ENCODE peak calls at places on chromosomes 16 and 17, in eight cellular contexts. One of them, this sample, is unnamed.

GRCh38 chr16:85715169-85716015 is 26.6 kb upstream of the GINS2 start:
- DNase-seq in ovary: no peak
- DNase-seq in adrenal gland: no peak
- DNase-seq in GM12878: no peak
- DNase-seq in AG04450: no peak
- DNase-seq in tibial artery: no peak
- DNase-seq in CD4-positive, alpha-beta memory T cell: no peak
- DNase-seq in heart right ventricle: no peak
- DNase-seq in this sample: no peak

GRCh38 chr16:28596840-28597691 is at the start of gene SULT1A2:
- DNase-seq in tibial artery: no peak
- DNase-seq in heart right ventricle: no peak
- DNase-seq in adrenal gland: no peak
- DNase-seq in CD4-positive, alpha-beta memory T cell: no peak
- DNase-seq in ovary: no peak
- DNase-seq in GM12878: no peak
- DNase-seq in AG04450: no peak
- DNase-seq in this sample: no peak

GRCh38 chr17:32020943-32021617 is 13.9 kb downstream of the LRRC37B start:
- DNase-seq in GM12878: no peak
- DNase-seq in CD4-positive, alpha-beta memory T cell: no peak
- DNase-seq in tibial artery: no peak
- DNase-seq in ovary: no peak
- DNase-seq in heart right ventricle: no peak
- DNase-seq in adrenal gland: no peak
- DNase-seq in AG04450: no peak
- DNase-seq in this sample: no peak

GRCh38 chr17:34306466-34306865 is 12.8 kb upstream of the CCL8 start:
- DNase-seq in ovary: no peak
- DNase-seq in GM12878: no peak
- DNase-seq in adrenal gland: peak; percentile 58
- DNase-seq in heart right ventricle: peak; percentile 48
- DNase-seq in tibial artery: no peak
- DNase-seq in CD4-positive, alpha-beta memory T cell: no peak
- DNase-seq in AG04450: no peak
- DNase-seq in this sample: peak; percentile 49

GRCh38 chr16:58009856-58010416 is 8.7 kb downstream of the USB1 start:
- DNase-seq in adrenal gland: no peak
- DNase-seq in GM12878: no peak
- DNase-seq in tibial artery: no peak
- DNase-seq in CD4-positive, alpha-beta memory T cell: no peak
- DNase-seq in heart right ventricle: no peak
- DNase-seq in ovary: no peak
- DNase-seq in AG04450: no peak
- DNase-seq in this sample: no peak

GRCh38 chr17:42098747-42099399 is 600 bp upstream of the ZNF385C start:
- DNase-seq in GM12878: no peak
- DNase-seq in heart right ventricle: no peak
- DNase-seq in AG04450: no peak
- DNase-seq in tibial artery: no peak
- DNase-seq in ovary: peak; percentile 55
- DNase-seq in CD4-positive, alpha-beta memory T cell: no peak
- DNase-seq in adrenal gland: no peak
- DNase-seq in this sample: no peak

GRCh38 chr17:57674894-57675293 is 70.2 kb downstream of the CCDC182 start:
- DNase-seq in tibial artery: peak; percentile 60
- DNase-seq in adrenal gland: no peak
- DNase-seq in CD4-positive, alpha-beta memory T cell: no peak
- DNase-seq in GM12878: no peak
- DNase-seq in ovary: no peak
- DNase-seq in AG04450: no peak
- DNase-seq in heart right ventricle: no peak
- DNase-seq in this sample: peak; percentile 43

GRCh38 chr17:78641243-78641642 is 64.0 kb upstream of the DNAH17 start:
- DNase-seq in AG04450: no peak
- DNase-seq in ovary: no peak
- DNase-seq in tibial artery: no peak
- DNase-seq in CD4-positive, alpha-beta memory T cell: no peak
- DNase-seq in heart right ventricle: no peak
- DNase-seq in adrenal gland: peak; percentile 10
- DNase-seq in GM12878: no peak
- DNase-seq in this sample: no peak

GRCh38 chr16:88512728-88513674 is 57.2 kb upstream of the ZC3H18 start:
- DNase-seq in tibial artery: no peak
- DNase-seq in ovary: no peak
- DNase-seq in GM12878: no peak
- DNase-seq in CD4-positive, alpha-beta memory T cell: no peak
- DNase-seq in heart right ventricle: no peak
- DNase-seq in AG04450: no peak
- DNase-seq in adrenal gland: no peak
- DNase-seq in this sample: no peak

GRCh38 chr17:17062356-17062755 is 20.1 kb downstream of the MPRIP start:
- DNase-seq in GM12878: no peak
- DNase-seq in tibial artery: peak; percentile 74
- DNase-seq in adrenal gland: peak; percentile 45
- DNase-seq in ovary: peak; percentile 19
- DNase-seq in CD4-positive, alpha-beta memory T cell: no peak
- DNase-seq in heart right ventricle: no peak
- DNase-seq in AG04450: no peak
- DNase-seq in this sample: no peak

GRCh38 chr17:27575912-27576252 is 55.1 kb upstream of the LGALS9 start:
- DNase-seq in tibial artery: no peak
- DNase-seq in CD4-positive, alpha-beta memory T cell: no peak
- DNase-seq in GM12878: no peak
- DNase-seq in heart right ventricle: no peak
- DNase-seq in AG04450: no peak
- DNase-seq in adrenal gland: no peak
- DNase-seq in ovary: no peak
- DNase-seq in this sample: no peak

GRCh38 chr17:48037036-48037881 is at the start of gene COPZ2:
- DNase-seq in CD4-positive, alpha-beta memory T cell: peak; percentile 63
- DNase-seq in heart right ventricle: peak; percentile 70
- DNase-seq in tibial artery: peak; percentile 87
- DNase-seq in GM12878: no peak
- DNase-seq in ovary: peak; percentile 50
- DNase-seq in adrenal gland: peak; percentile 74
- DNase-seq in AG04450: no peak
- DNase-seq in this sample: peak; percentile 69
- H3K4me3 ChIP-seq in CD4-positive, alpha-beta memory T cell: peak within 1 kb of the TSS; percentile 23
- H3K4me3 ChIP-seq in heart right ventricle: peak within 1 kb of the TSS; percentile 61
- H3K4me3 ChIP-seq in tibial artery: peak within 1 kb of the TSS; percentile 60
- H3K4me3 ChIP-seq in GM12878: peak within 1 kb of the TSS; percentile 73
- H3K4me3 ChIP-seq in ovary: peak within 1 kb of the TSS; percentile 49
- H3K4me3 ChIP-seq in adrenal gland: peak within 1 kb of the TSS; percentile 60
- H3K4me3 ChIP-seq in AG04450: peak within 1 kb of the TSS; percentile 70
- H3K4me3 ChIP-seq in this sample: peak within 1 kb of the TSS; percentile 59

DNA sequence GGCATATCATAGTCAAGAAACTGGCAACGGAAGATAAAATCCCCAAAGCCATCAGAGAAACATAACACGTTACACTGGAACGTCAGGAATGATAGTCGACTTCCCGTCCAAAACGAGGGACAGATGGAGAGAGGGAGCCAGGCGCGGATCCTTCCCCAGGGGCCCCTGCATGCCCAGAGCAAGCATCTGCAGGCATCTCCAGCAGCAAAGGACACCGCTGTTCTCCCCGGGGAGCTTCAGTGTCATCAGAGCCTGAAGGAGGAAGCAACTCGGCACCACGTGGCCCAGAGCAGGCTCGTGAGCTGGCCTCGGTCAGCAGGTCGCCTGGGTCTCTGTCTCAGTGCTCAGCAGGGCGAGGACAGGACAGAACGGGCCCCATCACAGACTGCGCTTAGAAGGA is 50.1 kb downstream of the LMF1 start:
- DNase-seq in GM12878: no peak
- DNase-seq in CD4-positive, alpha-beta memory T cell: no peak
- DNase-seq in tibial artery: no peak
- DNase-seq in ovary: no peak
- DNase-seq in AG04450: no peak
- DNase-seq in heart right ventricle: peak; percentile 33
- DNase-seq in adrenal gland: peak; percentile 27
- DNase-seq in this sample: no peak
- H3K27ac ChIP-seq in GM12878: no peak overlapping the region
- H3K27ac ChIP-seq in CD4-positive, alpha-beta memory T cell: no peak overlapping the region
- H3K27ac ChIP-seq in tibial artery: peak overlapping the region; percentile 65
- H3K27ac ChIP-seq in ovary: no peak overlapping the region
- H3K27ac ChIP-seq in AG04450: peak overlapping the region; percentile 73
- H3K27ac ChIP-seq in heart right ventricle: peak overlapping the region; percentile 60
- H3K27ac ChIP-seq in adrenal gland: peak overlapping the region; percentile 47
- H3K27ac ChIP-seq in this sample: no peak overlapping the region

DNA sequence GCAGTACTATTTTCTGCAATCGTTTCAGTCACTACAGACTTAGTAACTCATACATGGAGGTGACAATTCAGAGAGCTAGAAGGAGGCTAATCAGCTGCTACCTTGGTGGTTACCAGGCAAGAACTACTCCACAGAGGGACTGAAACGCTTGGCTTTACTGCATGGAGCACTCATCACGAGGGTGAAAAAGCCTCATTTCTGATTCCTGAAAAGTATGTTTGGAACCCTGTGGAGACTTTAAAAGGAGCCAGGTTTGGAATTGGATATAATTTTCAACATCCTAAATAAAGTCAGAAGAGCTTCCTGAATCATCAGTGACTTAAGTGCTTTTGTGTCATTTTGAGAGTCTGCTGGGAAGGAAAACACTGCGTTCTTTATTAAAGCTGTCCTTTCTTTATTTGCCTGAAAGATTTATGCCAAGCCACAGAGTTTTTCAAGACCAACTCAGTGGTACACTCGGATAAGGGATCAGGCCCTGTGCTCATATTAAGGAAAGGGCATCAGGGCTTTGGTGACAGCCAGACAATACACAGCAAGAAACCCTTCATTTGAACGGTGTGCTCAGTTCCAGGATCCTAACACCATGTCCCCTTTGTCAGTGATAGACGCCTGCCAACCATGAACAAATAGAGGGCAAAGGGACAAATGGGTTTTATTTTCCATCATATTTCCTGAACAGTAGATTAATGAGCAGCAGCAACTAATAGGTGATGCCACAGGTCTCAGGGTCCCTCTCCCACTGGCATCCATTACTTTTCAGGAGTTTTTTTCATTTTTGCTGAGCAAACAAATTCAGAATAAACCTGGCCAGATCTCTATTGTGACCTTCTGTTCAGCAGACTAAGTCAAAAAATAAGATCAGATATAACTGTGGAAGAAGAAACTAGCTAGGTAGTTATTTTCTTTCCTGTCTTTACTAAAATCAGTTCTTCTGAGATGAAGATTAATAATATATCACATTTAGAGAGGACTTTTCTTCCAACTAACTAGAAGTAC is 80.5 kb upstream of the CLEC18B start:
- DNase-seq in adrenal gland: no peak
- DNase-seq in heart right ventricle: peak; percentile 9
- DNase-seq in ovary: no peak
- DNase-seq in CD4-positive, alpha-beta memory T cell: no peak
- DNase-seq in AG04450: no peak
- DNase-seq in GM12878: no peak
- DNase-seq in tibial artery: no peak
- DNase-seq in this sample: no peak
- H3K9me3 ChIP-seq in adrenal gland: no peaks in the 10 kb centered on the region
- H3K9me3 ChIP-seq in heart right ventricle: no peaks in the 10 kb centered on the region
- H3K9me3 ChIP-seq in ovary: no peaks in the 10 kb centered on the region
- H3K9me3 ChIP-seq in CD4-positive, alpha-beta memory T cell: no peaks in the 10 kb centered on the region
- H3K9me3 ChIP-seq in AG04450: no peaks in the 10 kb centered on the region
- H3K9me3 ChIP-seq in GM12878: no peaks in the 10 kb centered on the region
- H3K9me3 ChIP-seq in tibial artery: no peaks in the 10 kb centered on the region
- H3K9me3 ChIP-seq in this sample: no peaks in the 10 kb centered on the region

DNA sequence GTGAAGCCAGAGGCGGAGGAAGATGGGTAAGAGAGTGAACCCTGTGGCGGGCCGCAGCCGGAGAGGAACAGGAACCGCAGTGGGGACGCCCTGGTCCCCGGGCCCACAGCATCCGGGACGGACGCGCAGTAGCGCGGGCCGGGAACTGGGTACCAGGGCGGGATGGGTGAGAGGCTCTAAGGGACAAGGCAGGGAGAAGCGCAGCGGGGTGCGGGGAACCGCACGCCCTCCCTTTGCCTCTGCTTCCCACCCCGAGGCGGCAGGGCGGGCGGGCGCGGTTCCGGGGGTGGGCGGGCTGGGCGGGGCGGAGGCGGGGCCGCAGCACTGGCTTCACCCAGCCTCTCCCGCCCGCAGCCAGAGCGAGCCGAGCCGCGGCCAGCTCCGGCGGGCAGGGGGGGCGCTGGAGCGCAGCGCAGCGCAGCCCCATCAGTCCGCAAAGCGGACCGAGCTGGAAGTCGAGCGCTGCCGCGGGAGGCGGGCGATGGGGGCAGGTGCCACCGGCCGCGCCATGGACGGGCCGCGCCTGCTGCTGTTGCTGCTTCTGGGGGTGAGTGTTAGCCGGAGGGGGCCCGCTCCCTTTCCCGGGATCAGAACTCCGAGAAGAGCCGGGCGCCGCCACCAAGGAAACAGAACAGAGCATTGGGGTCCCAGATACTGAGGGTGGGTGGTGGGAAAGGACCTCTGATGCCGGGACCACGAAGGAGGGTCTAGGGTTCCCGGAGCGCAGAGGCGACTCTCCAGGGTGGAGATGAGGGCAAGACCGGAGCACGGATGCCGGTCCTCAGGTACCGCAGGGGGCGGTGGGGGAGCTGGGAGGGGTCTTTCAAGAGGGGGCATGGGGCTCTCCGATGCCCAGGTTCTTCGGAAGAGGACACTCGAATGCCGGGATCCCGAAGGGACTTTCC is at the start of gene NGFR:
- DNase-seq in AG04450: no peak
- DNase-seq in CD4-positive, alpha-beta memory T cell: peak; percentile 56
- DNase-seq in adrenal gland: no peak
- DNase-seq in GM12878: no peak
- DNase-seq in tibial artery: no peak
- DNase-seq in heart right ventricle: no peak
- DNase-seq in ovary: peak; percentile 60
- DNase-seq in this sample: peak; percentile 43
- H3K4me3 ChIP-seq in AG04450: peak within 1 kb of the TSS; percentile 22
- H3K4me3 ChIP-seq in CD4-positive, alpha-beta memory T cell: peak within 1 kb of the TSS; percentile 42
- H3K4me3 ChIP-seq in adrenal gland: peak within 1 kb of the TSS; percentile 50
- H3K4me3 ChIP-seq in GM12878: peak within 1 kb of the TSS; percentile 64
- H3K4me3 ChIP-seq in tibial artery: peak within 1 kb of the TSS; percentile 49
- H3K4me3 ChIP-seq in heart right ventricle: peak within 1 kb of the TSS; percentile 36
- H3K4me3 ChIP-seq in ovary: peak within 1 kb of the TSS; percentile 35
- H3K4me3 ChIP-seq in this sample: peak within 1 kb of the TSS; percentile 19

DNA sequence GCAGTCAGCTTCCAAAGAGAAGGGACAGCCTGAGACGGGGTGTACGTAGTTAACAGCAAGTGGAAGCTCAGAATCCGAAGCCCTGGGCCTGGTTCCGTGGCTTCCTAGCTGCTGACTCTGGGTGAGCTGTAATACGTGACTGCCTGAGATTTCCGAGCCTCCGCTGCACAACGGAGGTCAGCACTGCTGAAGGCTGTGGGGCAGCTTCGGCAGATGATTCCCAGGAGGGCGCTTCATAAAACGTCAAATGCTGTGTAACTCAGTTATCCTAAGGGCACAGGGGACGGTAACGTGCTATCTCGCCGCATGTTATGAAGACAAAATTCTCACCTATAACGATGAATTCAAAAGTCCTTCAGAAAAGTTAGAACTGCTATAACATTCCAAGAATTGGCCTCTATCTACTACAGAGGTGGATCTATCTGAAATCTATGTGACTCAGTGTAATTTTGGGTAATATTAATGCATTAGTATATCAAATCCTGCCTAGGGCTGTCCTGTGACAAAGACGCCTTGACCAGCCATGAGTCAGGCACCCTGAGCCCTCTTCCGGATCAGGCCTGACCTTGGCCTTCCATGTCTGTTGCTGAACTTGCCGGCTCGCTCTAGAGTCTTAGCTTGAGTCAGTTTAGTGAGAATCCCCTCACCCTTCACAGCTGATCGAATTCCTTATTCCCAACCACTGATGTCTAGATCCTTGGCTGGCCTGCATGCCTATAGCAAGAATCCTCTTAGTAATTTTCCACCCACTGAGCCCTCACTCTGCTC is 43.5 kb downstream of the MARF1 start:
- DNase-seq in tibial artery: peak; percentile 56
- DNase-seq in ovary: no peak
- DNase-seq in heart right ventricle: no peak
- DNase-seq in AG04450: no peak
- DNase-seq in CD4-positive, alpha-beta memory T cell: no peak
- DNase-seq in GM12878: no peak
- DNase-seq in adrenal gland: peak; percentile 78
- DNase-seq in this sample: no peak
- H3K27ac ChIP-seq in tibial artery: no peak overlapping the region
- H3K27ac ChIP-seq in ovary: no peak overlapping the region
- H3K27ac ChIP-seq in heart right ventricle: no peak overlapping the region
- H3K27ac ChIP-seq in AG04450: no peak overlapping the region
- H3K27ac ChIP-seq in CD4-positive, alpha-beta memory T cell: no peak overlapping the region
- H3K27ac ChIP-seq in GM12878: no peak overlapping the region
- H3K27ac ChIP-seq in adrenal gland: peak overlapping the region; percentile 62
- H3K27ac ChIP-seq in this sample: no peak overlapping the region

This sample was measured in SJSA1.